ENCODE peak calls at places on chromosomes 1 and 21, in ten cellular contexts. U is T-helper 2 cell, M is fibroblast of pulmonary artery, C is ecto neural progenitor cell, T is Daoy, Q is colonic mucosa, E is left cardiac atrium, W is NCI-H2107, O is EL, F is HFF-Myc. X is an unnamed sample.

GRCh38 chr1:162404550-162405160 is 7.3 kb downstream of the SH2D1B start:
- DNase-seq in U (no peak), M (peak; percentile 68), C (no peak), T (no peak), Q (no peak), E (no peak), W (no peak), O (peak; percentile 74), F (no peak), X (peak; percentile 90)

GRCh38 chr1:1433804-1434130 is 1.7 kb upstream of the VWA1 start:
- DNase-seq in U (no peak), M (peak; percentile 55), C (peak; percentile 71), T (peak; percentile 80), Q (peak; percentile 43), E (peak; percentile 76), W (no peak), O (peak; percentile 21), F (no peak), X (peak; percentile 18)

GRCh38 chr1:194102607-194103006 is 916.2 kb upstream of the B3GALT2 start:
- DNase-seq in U (no peak), M (no peak), C (no peak), T (no peak), Q (no peak), E (no peak), W (no peak), O (peak; percentile 8), F (peak; percentile 3), X (no peak)

GRCh38 chr1:101245575-101245927 is 8.7 kb downstream of the S1PR1 start:
- DNase-seq in U (no peak), M (no peak), C (no peak), T (no peak), Q (no peak), E (no peak), W (no peak), O (no peak), F (no peak), X (no peak)

GRCh38 chr1:212260557-212261342 is 24.5 kb upstream of the PPP2R5A start:
- DNase-seq in U (peak; percentile 37), M (no peak), C (no peak), T (peak; percentile 90), Q (no peak), E (no peak), W (no peak), O (no peak), F (no peak), X (no peak)

GRCh38 chr21:38897532-38898421 is 92.0 kb downstream of the ETS2 start:
- DNase-seq in U (no peak), M (no peak), C (no peak), T (no peak), Q (no peak), E (no peak), W (peak; percentile 59), O (no peak), F (no peak), X (no peak)

GRCh38 chr1:117373932-117374331 is 6.7 kb downstream of the MAN1A2 start:
- DNase-seq in U (no peak), M (no peak), C (no peak), T (no peak), Q (no peak), E (no peak), W (no peak), O (no peak), F (no peak), X (no peak)

GRCh38 chr1:22325531-22326371 is 125.9 kb upstream of the ZBTB40 start:
- DNase-seq in U (no peak), M (no peak), C (peak; percentile 46), T (no peak), Q (no peak), E (no peak), W (no peak), O (no peak), F (no peak), X (no peak)

GRCh38 chr1:212701910-212702309 is 2.3 kb upstream of the BATF3 start:
- DNase-seq in U (peak; percentile 52), M (no peak), C (no peak), T (peak; percentile 41), Q (peak; percentile 37), E (no peak), W (no peak), O (no peak), F (no peak), X (no peak)